ENCODE peak calls at places on chromosomes 12 and 14, in four cellular contexts. N is GDM1, M is NCI-H146, L is right lobe of liver. V is an unnamed sample.

GRCh38 chr12:132329036-132329738 is at the start of gene GALNT9:
- DNase-seq in N (no peak), M (no peak), L (no peak), V (no peak)

GRCh38 chr12:49355913-49356312 is 9.2 kb downstream of the DNAJC22 start:
- DNase-seq in N (no peak), M (no peak), L (no peak), V (no peak)

GRCh38 chr12:93090768-93091172 is 161.7 kb upstream of the EEA1 start:
- DNase-seq in N (no peak), M (no peak), L (no peak), V (peak)

GRCh38 chr14:76405627-76406026 is 29.7 kb downstream of the ESRRB start:
- DNase-seq in N (no peak), M (no peak), L (no peak), V (no peak)

GRCh38 chr12:117298648-117299225 is 62.7 kb downstream of the NOS1 start:
- DNase-seq in N (no peak), M (no peak), L (no peak), V (no peak)

GRCh38 chr14:42110167-42110566 is 503.5 kb downstream of the LRFN5 start:
- DNase-seq in N (peak), M (peak), L (no peak), V (peak)

GRCh38 chr12:123115409-123116111 is 35.3 kb downstream of the PITPNM2 start:
- DNase-seq in N (no peak), M (no peak), L (no peak), V (no peak)

GRCh38 chr14:94158239-94158888 is 15.8 kb upstream of the PPP4R4 start:
- DNase-seq in N (no peak), M (no peak), L (no peak), V (no peak)

GRCh38 chr12:12683725-12684124 is 12.3 kb downstream of the GPR19 start:
- DNase-seq in N (no peak), M (no peak), L (no peak), V (no peak)

V was measured in DMS53.